ENCODE peak calls at places on chromosomes 2 and 18, in seven cellular contexts. A, Z, W, Q, R, Y and K are unnamed samples.

GRCh38 chr18:8839285-8839684 is 133.9 kb downstream of the MTCL1 start:
- DNase-seq in Z (no peak), R (no peak), Q (peak), Y (no peak), W (no peak), A (no peak), K (no peak)

GRCh38 chr2:46509804-46510203 is 30.4 kb downstream of the TMEM247 start:
- DNase-seq in Q (no peak), A (no peak), W (no peak), R (no peak), Y (no peak), Z (no peak), K (no peak)

GRCh38 chr2:29844713-29845320 is 76.6 kb downstream of the ALK start:
- DNase-seq in Q (no peak), R (no peak), W (no peak), A (no peak), Z (no peak), Y (no peak), K (no peak)

GRCh38 chr2:203682688-203683130 is 23.7 kb upstream of the CD28 start:
- DNase-seq in Z (peak), A (no peak), Q (no peak), W (no peak), Y (no peak), R (peak), K (no peak)

GRCh38 chr18:7749510-7749981 is 182.4 kb downstream of the PTPRM start:
- DNase-seq in Q (no peak), R (no peak), A (no peak), Y (no peak), W (no peak), Z (no peak), K (no peak)

GRCh38 chr2:30239308-30240161 is 8.2 kb downstream of the LBH start:
- DNase-seq in A (peak), Q (peak), Y (no peak), R (peak), Z (peak), W (peak), K (peak)

GRCh38 chr18:32677578-32677977 is 95.2 kb downstream of the KLHL14 start:
- DNase-seq in W (no peak), Z (no peak), Y (no peak), A (no peak), R (no peak), Q (no peak), K (no peak)

GRCh38 chr2:118851650-118852049 is 4.2 kb upstream of the EN1 start:
- DNase-seq in Y (peak), Z (no peak), W (no peak), R (no peak), Q (no peak), A (no peak), K (no peak)

GRCh38 chr2:39093208-39093898 is 27.5 kb downstream of the SOS1 start:
- DNase-seq in Z (no peak), R (no peak), W (no peak), Y (no peak), A (no peak), Q (no peak), K (no peak)

GRCh38 chr2:71466301-71467179 is 13.2 kb downstream of the DYSF start:
- DNase-seq in A (no peak), W (no peak), Q (no peak), Y (peak), Z (no peak), R (no peak), K (peak)

GRCh38 chr2:191051825-191052778 is 38.1 kb upstream of the STAT1 start:
- DNase-seq in A (peak), Q (no peak), Y (no peak), Z (peak), R (no peak), W (no peak), K (no peak)

GRCh38 chr2:188970201-188970600 is 4.0 kb upstream of the COL3A1 start:
- DNase-seq in Z (no peak), Y (no peak), Q (no peak), A (no peak), W (no peak), R (no peak), K (no peak)

GRCh38 chr2:74414475-74414874 is 6.9 kb downstream of the C2orf81 start:
- DNase-seq in A (no peak), R (no peak), Z (no peak), W (no peak), Y (no peak), Q (no peak), K (peak)

GRCh38 chr2:74415762-74416395 is 5.5 kb downstream of the C2orf81 start:
- DNase-seq in A (no peak), Y (no peak), W (no peak), R (no peak), Q (no peak), Z (no peak), K (peak)

GRCh38 chr2:74416721-74417120 is 4.7 kb downstream of the C2orf81 start:
- DNase-seq in Z (no peak), Y (no peak), A (no peak), R (no peak), W (no peak), Q (no peak), K (no peak)

GRCh38 chr2:74413001-74413698 is 8.3 kb downstream of the C2orf81 start:
- DNase-seq in Q (no peak), R (no peak), Y (peak), A (no peak), W (peak), Z (no peak), K (no peak)

GRCh38 chr2:74414913-74415761 is 6.3 kb downstream of the C2orf81 start:
- DNase-seq in R (peak), W (peak), Q (peak), A (no peak), Y (peak), Z (no peak), K (peak)
- H3K4me3 ChIP-seq in R (peak), W (peak), Q (peak), A (no peak), Y (peak), Z (no peak), K (peak)

DNA sequence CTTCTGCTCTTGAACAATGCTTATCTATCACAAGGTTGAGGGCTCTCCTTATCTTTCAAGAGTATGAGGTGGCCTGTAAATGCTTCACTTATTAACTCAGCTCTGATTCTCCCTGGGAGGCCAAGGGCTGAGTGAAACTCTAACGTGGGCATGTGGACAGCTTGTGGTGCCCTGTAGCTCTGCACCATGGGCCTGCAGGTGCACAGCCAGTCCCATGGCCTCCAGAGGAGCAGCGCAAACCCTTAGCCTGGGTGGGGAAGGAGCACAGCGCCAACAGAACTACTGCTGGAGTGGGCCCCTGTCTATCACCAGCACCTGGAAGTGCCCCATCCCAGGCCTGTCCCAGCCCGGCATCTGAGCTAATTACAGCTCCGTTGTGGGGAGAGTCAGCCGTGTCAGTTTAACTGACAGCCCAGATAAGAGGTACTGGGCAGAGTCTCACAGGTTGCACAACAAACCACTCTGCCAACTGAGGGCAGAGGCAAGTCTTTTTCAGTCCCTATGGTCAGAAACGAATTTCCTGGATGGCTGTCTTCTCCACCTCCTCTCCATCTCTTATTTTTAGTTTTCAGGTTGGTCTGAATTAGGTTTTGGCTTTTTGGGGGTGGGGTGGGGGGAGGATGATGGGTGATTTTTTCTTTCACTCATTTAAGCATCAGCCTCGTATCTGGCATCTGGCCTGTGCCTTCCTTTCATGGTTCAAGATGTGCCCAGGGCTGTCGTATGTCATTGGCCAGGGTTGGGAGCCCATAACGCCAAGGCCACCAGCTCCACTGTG is 219.5 kb downstream of the BCL2 start:
- DNase-seq in W (no peak), Q (no peak), Y (peak), R (no peak), Z (no peak), A (no peak), K (peak)
- TF ChIP-seq POLR2A in W (no peak), Q (no peak), Y (no peak), R (no peak), Z (no peak), A (no peak), K (no peak)

DNA sequence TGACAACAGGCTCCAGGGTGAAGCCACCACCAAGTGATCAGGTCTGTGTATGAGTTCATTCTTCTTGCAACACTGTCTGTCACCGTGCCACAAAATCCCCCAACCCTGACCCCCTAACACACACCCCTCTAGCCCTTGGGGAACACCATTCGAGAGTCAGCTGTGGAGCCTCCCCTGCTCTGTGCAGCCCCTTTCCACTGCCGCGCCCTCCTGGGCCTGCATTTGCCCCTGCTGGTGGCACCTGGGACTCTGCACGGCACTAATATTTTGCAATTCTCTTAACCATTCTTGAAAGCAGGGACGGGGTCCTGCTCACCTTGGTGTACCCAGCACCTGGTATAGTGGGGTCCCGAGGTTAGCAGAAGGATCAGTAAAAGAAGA is 124.0 kb downstream of the HDAC4 start:
- DNase-seq in Y (no peak), A (no peak), W (no peak), Z (no peak), R (no peak), Q (no peak), K (no peak)
- H3K4me3 ChIP-seq in Y (no peak), A (no peak), W (no peak), Z (no peak), R (no peak), Q (no peak), K (no peak)

DNA sequence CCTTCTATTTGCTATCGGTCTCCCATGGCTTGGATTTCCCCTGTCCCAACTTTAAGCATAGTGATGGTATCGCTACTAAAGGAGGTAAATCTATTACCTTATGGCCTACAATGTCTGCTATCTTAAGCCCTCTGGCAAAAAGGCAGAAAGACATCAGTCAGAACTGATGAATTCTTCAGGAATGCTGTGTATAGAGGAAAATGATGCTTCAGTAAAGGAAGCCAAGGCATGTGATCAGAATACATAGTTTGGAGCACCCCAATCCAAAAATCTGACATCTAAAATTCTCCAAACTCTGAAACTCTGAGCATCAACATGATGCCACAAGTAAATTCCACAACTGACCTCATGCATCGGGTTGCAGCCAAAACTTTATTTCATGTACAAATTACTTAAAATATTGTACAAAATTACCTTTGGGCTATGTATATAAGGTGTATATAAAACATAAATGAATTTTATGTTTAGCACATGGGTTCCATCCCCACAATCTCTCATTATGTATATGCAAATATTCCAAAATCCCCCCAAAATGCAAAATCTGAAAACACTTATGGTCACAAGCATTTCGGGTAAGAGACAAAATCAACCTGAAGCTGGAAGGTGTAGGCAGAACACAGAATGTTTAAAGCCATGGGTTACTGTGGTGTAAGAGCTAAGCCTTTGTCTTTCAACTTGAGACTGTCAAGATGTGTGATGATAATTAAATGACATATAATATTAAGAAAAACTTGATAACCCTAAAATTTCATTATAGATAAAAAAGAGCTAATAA is 66.2 kb downstream of the CUL3 start:
- DNase-seq in W (no peak), R (no peak), Q (no peak), Z (peak), A (no peak), Y (no peak), K (no peak)
- TF ChIP-seq POLR2A in W (no peak), R (no peak), Q (no peak), Z (no peak), A (no peak), Y (no peak), K (no peak)

DNA sequence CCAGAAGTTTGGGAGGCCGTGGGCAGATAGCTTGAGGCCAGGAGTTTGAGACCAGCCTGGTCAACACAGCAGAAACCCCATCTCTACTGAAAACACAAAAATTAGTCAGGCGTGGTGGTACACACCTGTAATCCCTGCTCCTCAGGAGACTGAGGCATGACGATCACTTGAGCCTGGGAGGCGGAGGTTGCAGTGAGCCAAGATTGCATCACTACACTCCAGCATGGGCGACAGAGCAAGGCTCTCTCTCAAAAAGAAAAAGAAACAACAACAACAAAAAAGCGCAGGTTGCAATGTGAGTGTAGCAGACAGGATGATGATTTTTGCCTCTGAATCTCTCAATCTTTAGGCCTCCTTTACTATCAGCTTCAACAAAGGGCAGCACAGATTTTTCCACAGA is 2.7 kb upstream of the USP14 start:
- DNase-seq in W (no peak), Y (no peak), R (no peak), Q (no peak), A (no peak), Z (no peak), K (peak)
- H3K4me3 ChIP-seq in W (no peak), Y (no peak), R (no peak), Q (no peak), A (no peak), Z (no peak), K (no peak)

DNA sequence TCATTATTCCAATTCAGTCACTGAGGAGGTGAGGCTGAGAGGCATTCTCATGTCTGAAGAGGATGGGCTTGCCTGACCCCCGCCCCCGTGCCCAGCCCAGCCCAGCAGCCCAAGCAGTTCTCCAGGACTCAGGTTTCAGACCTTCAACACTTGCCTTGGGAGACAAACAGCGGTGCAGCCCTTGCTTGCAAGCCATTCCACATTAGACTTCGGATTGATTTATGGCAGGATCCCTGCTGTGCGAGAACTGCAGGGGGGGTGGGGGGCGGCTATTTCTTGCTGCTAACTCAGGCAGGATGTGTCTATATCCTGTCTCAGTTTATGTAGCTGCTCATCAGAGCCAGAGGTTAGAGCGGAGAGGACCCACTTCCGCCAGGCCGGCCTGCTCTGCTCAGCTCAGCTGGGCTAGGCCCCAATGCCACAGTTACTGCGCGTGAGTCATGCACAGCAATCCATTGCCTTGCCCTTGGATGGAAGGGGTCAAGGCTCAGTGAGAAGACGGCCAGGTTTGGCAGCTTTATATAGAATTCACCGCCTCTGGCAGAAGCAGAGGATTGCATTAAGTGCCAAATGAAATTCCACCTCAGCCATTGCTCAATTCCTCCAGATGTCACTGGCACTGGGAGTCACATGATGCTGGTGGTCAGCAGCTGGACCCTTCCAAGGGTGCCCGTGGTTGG is 1.8 kb downstream of the GYPC start:
- DNase-seq in Q (peak), A (peak), Y (peak), W (peak), Z (peak), R (peak), K (peak)
- TF ChIP-seq POLR2A in Q (peak), A (no peak), Y (peak), W (no peak), Z (no peak), R (no peak), K (no peak)

GRCh38 chr18:28175047-28175929 is 1.6 kb downstream of the CDH2 start:
- DNase-seq in Q (no peak), Z (peak), A (no peak), Y (peak), R (no peak), W (peak), K (peak)
- H3K4me3 ChIP-seq in Q (peak), Z (peak), A (no peak), Y (peak), R (peak), W (peak), K (peak)

GRCh38 chr2:218125626-218126080 is at the start of gene CXCR2:
- DNase-seq in Z (no peak), Q (no peak), R (no peak), Y (peak), W (no peak), A (no peak), K (peak)

GRCh38 chr2:218128781-218129478 is 3.1 kb downstream of the CXCR2 start:
- DNase-seq in W (no peak), R (no peak), A (no peak), Y (no peak), Q (no peak), Z (no peak), K (no peak)

GRCh38 chr2:218125095-218125494 is 733 bp upstream of the CXCR2 start:
- DNase-seq in Q (no peak), Y (no peak), W (no peak), R (no peak), Z (peak), A (no peak), K (no peak)

GRCh38 chr2:218127929-218128455 is 2.2 kb downstream of the CXCR2 start:
- DNase-seq in Y (no peak), W (no peak), Q (no peak), Z (no peak), A (no peak), R (no peak), K (no peak)

DNA sequence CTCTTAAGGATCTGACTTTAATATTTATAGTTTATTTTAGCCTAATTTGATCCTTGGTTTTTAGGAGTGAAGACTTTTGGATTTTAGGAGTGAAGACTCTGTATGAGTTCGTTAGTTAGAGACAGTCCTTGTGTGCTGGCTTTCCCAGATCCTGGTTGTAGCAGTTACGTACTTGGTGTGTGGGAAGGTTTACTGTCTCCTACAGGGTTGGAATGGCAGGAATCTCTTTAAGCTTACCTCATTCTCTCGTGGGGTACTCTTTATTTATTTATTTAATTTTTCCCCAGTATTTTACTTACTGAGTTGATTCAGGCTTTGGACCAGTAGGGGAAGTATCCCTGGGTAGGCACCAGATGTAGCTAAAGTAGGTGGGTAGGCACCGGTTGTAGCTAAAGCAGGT is 1.8 kb upstream of the CXCR2 start:
- DNase-seq in W (no peak), Z (peak), R (no peak), Q (no peak), Y (no peak), A (no peak), K (no peak)
- TF ChIP-seq POLR2A in W (no peak), Z (no peak), R (no peak), Q (no peak), Y (no peak), A (no peak), K (no peak)